ENCODE peak calls at places on chromosome 19, in four cellular contexts. B, H, E and K are unnamed samples.
A peak's percentile ranks its signal among the peaks of the same experiment; 100 is the strongest.

GRCh38 chr19:54674021-54674617 is 11.3 kb downstream of the LILRB4 start:
- DNase-seq in H (no peak), B (no peak), E (peak; percentile 49), K (no peak)

GRCh38 chr19:45173816-45174215 is 4.2 kb downstream of the TRAPPC6A start:
- DNase-seq in E (no peak), B (no peak), H (no peak), K (no peak)

GRCh38 chr19:33350538-33351309 is 22.8 kb upstream of the CEBPG start:
- DNase-seq in H (no peak), E (no peak), B (peak; percentile 78), K (no peak)

GRCh38 chr19:30696514-30696913 is 324.3 kb downstream of the ZNF536 start:
- DNase-seq in B (peak; percentile 50), H (no peak), E (peak; percentile 87), K (no peak)

GRCh38 chr19:51047031-51047335 is 12.2 kb upstream of the KLK12 start:
- DNase-seq in H (no peak), B (peak; percentile 12), E (no peak), K (no peak)

GRCh38 chr19:48681127-48681470 is 8.3 kb upstream of the NTN5 start:
- DNase-seq in B (no peak), H (no peak), E (no peak), K (no peak)

GRCh38 chr19:34337747-34338146 is 27.2 kb upstream of the GPI start:
- DNase-seq in H (no peak), B (no peak), E (no peak), K (no peak)

GRCh38 chr19:53808710-53809125 is 15.4 kb downstream of the NLRP12 start:
- DNase-seq in E (peak; percentile 52), H (no peak), B (no peak), K (no peak)

GRCh38 chr19:33809960-33810359 is 13.3 kb downstream of the KCTD15 start:
- DNase-seq in H (no peak), B (no peak), E (no peak), K (no peak)

GRCh38 chr19:46726551-46726950 is 9.6 kb upstream of the PRKD2 start:
- DNase-seq in B (peak; percentile 63), H (no peak), E (no peak), K (no peak)

GRCh38 chr19:18345296-18345695 is 4.9 kb downstream of the PGPEP1 start:
- DNase-seq in H (no peak), E (no peak), B (no peak), K (no peak)

GRCh38 chr19:45467115-45467455 is 711 bp upstream of the FOSB start:
- DNase-seq in H (no peak), E (no peak), B (no peak), K (no peak)

GRCh38 chr19:33399745-33400681 is 26.5 kb downstream of the CEBPG start:
- DNase-seq in E (no peak), B (peak; percentile 63), H (no peak), K (no peak)

GRCh38 chr19:3365447-3366103 is 808 bp upstream of the NFIC start:
- DNase-seq in H (peak; percentile 64), B (peak; percentile 94), E (no peak), K (no peak)

GRCh38 chr19:45098521-45099464 is 5.8 kb downstream of the PPP1R37 start:
- DNase-seq in B (no peak), E (no peak), H (no peak), K (no peak)

GRCh38 chr19:17328517-17329060 is 6.1 kb downstream of the ANO8 start:
- DNase-seq in B (no peak), H (no peak), E (no peak), K (no peak)

GRCh38 chr19:41298327-41298964 is 11.5 kb upstream of the CCDC97 start:
- DNase-seq in B (peak; percentile 87), E (no peak), H (peak; percentile 47), K (no peak)

GRCh38 chr19:49871349-49871985 is 4.1 kb upstream of the PNKP start:
- DNase-seq in H (no peak), B (no peak), E (no peak), K (no peak)

GRCh38 chr19:49866933-49867782 is at the start of gene PNKP:
- DNase-seq in E (peak; percentile 96), B (peak; percentile 95), H (peak; percentile 88), K (peak; percentile 98)

GRCh38 chr19:49870309-49870901 is 3.0 kb upstream of the PNKP start:
- DNase-seq in H (no peak), B (peak; percentile 70), E (no peak), K (no peak)

GRCh38 chr19:49869009-49869483 is 1.7 kb upstream of the PNKP start:
- DNase-seq in E (no peak), H (no peak), B (no peak), K (no peak)

GRCh38 chr19:49869484-49870308 is 2.3 kb upstream of the PNKP start:
- DNase-seq in E (peak; percentile 99), H (peak; percentile 96), B (peak; percentile 98), K (peak; percentile 99)
- TF ChIP-seq EP300 in E (no peak), H (peak; percentile 90), B (no peak), K (no peak)

GRCh38 chr19:29293736-29294342 is 80.9 kb upstream of the UQCRFS1 start:
- DNase-seq in B (no peak), E (no peak), H (no peak), K (no peak)

GRCh38 chr19:29292146-29292545 is 79.2 kb upstream of the UQCRFS1 start:
- DNase-seq in B (no peak), E (no peak), H (no peak), K (no peak)

GRCh38 chr19:29294343-29294811 is 81.4 kb upstream of the UQCRFS1 start:
- DNase-seq in E (no peak), H (no peak), B (no peak), K (no peak)

GRCh38 chr19:29292562-29292961 is 79.6 kb upstream of the UQCRFS1 start:
- DNase-seq in B (no peak), H (no peak), E (no peak), K (no peak)

GRCh38 chr19:29293292-29293691 is 80.3 kb upstream of the UQCRFS1 start:
- DNase-seq in H (no peak), B (no peak), E (no peak), K (no peak)
- H3K27ac ChIP-seq in H (no peak overlapping the region), B (no peak overlapping the region), E (no peak overlapping the region), K (no peak overlapping the region)

DNA sequence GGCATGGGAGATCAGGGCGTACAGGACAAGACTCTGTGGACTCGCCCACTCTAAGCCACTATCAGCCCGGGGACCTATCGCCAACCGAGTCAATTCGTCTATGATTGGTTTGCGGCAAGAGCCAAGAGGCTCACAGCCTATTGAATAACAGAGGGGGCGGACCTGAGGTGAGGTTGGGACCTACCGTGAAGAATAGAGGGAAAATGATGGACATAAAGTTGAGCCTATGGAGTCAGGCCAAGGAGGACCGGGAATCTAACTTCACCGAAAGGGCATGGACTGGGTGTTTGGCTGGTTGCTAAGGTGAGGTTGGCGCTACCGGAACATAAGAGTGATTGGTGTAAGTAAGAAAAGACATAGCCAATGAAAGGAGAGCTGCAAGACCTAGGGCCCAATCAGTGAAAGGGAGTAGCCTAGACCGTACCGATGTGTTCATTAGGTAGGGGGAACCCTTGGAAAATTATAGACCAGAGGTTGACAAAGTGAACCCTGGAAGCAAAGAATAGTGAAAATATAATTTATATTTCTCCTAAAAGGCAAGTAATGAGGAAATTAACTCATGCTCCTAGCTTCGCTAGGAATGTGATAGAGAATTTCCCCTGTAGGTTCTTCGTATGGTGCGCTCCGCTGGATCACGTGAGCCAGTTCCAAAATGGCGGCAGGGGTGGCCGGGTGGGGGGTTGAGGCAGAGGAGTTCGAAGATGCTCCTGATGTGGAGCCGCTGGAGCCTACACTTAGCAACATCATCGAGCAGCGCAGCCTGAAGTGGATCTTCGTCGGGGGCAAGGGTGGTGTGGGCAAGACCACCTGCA is at the start of gene GET3:
- DNase-seq in B (peak; percentile 98), H (peak; percentile 93), E (peak; percentile 97), K (peak; percentile 99)
- H3K4me1 ChIP-seq in B (no peaks in the 10 kb centered on the region), H (peaks cover 51% of the 10 kb centered on the region), E (peaks cover 26% of the 10 kb centered on the region), K (peaks cover 51% of the 10 kb centered on the region)

DNA sequence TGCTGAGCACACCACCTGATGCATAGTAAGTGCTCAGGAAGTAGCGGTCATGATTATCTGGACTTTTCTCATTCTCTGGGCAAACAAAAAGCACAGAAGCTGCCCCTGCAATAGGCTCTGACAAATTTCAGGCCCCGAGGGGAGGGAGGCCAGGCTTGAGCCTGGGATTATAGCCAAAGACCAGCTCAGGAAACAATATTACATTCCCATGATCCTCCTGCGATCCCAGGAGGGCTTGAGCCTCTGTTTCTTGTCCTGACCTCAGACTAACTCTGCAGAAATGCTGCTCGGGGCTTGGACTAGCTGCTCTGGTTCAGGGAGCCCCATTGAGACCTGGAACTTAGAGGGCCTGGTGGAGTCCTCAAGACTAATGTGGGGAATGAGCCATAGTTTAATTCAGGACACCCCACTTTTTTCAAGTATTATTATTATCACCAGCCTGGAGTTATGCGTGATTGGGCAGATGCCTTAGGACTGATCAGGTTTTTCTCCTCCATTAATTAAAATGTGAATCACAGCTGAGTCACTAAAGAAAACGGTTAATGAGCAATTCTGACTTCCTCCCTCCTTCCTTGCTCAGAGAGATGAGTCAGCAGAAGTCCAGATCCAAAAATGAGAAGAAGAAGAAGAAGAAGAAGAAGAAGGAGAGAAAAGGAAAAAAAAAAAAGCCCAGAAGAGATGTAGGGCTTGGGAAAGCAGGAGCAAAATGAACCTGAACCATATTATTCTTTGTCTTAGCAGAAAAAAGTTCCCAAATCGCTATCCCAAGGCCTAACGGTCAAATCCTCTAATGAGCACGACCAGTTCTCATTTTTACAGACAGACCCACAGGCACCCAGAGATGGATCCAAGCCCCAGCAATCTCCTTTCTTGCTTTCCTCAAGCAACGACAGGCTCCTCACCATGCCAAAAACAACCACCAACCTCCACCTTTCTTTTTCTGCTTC is 107.2 kb downstream of the CACNA1A start:
- DNase-seq in H (no peak), E (peak; percentile 13), B (no peak), K (no peak)
- TF ChIP-seq EP300 in H (no peak), E (no peak), B (no peak), K (no peak)

GRCh38 chr19:20776083-20777076 is at the start of gene ZNF66:
- DNase-seq in E (no peak), B (peak; percentile 98), H (peak; percentile 100), K (peak; percentile 99)
- H3K27ac ChIP-seq in E (no peak within 1 kb of the TSS), B (peak within 1 kb of the TSS; percentile 52), H (no peak within 1 kb of the TSS), K (peak within 1 kb of the TSS; percentile 71)

GRCh38 chr19:15305582-15306334 is 26.6 kb downstream of the BRD4 start:
- DNase-seq in B (no peak), E (no peak), H (no peak), K (no peak)
- H3K4me1 ChIP-seq in B (no peaks in the 10 kb centered on the region), E (peaks cover 51% of the 10 kb centered on the region), H (peaks cover 77% of the 10 kb centered on the region), K (peaks cover 98% of the 10 kb centered on the region)

GRCh38 chr19:4575267-4575793 is 15.8 kb upstream of the SEMA6B start:
- DNase-seq in E (peak; percentile 89), H (peak; percentile 64), B (peak; percentile 78), K (no peak)
- TF ChIP-seq EP300 in E (no peak), H (peak; percentile 38), B (peak; percentile 13), K (no peak)

GRCh38 chr19:11356074-11356397 is 804 bp downstream of the PLPPR2 start:
- DNase-seq in E (no peak), H (no peak), B (no peak), K (no peak)

GRCh38 chr19:11359421-11359820 is 4.2 kb downstream of the PLPPR2 start:
- DNase-seq in E (no peak), B (no peak), H (no peak), K (no peak)

GRCh38 chr19:11356676-11357550 is 1.7 kb downstream of the PLPPR2 start:
- DNase-seq in E (no peak), H (no peak), B (no peak), K (no peak)

GRCh38 chr19:11361037-11361770 is 6.0 kb downstream of the PLPPR2 start:
- DNase-seq in B (no peak), H (no peak), E (no peak), K (no peak)

GRCh38 chr19:11355160-11356073 is at the start of gene PLPPR2:
- DNase-seq in B (peak; percentile 97), E (peak; percentile 56), H (peak; percentile 97), K (peak; percentile 99)
- H3K27ac ChIP-seq in B (peak within 1 kb of the TSS; percentile 83), E (peak within 1 kb of the TSS; percentile 74), H (peak within 1 kb of the TSS; percentile 76), K (peak within 1 kb of the TSS; percentile 79)

GRCh38 chr19:956747-957451 is 27.2 kb upstream of the WDR18 start:
- DNase-seq in E (no peak), H (no peak), B (no peak), K (no peak)
- H3K4me1 ChIP-seq in E (peaks cover 39% of the 10 kb centered on the region), H (peaks cover 26% of the 10 kb centered on the region), B (no peaks in the 10 kb centered on the region), K (peaks cover 13% of the 10 kb centered on the region)